ENCODE peak calls at places on chromosomes 13 and 19, in four cellular contexts. E is GM18507; I is C1 segment of cervical spinal cord; H is stimulated activated CD4-positive, alpha-beta T cell treated with anti-CD3 and anti-CD28 coated beads, Interleukin-4, amount 100 ng/mL, for 24 hours. D is an unnamed sample.

GRCh38 chr19:49431330-49431749 is 6.2 kb downstream of the GFY start:
- DNase-seq in E (no peak), I (no peak), H (peak; percentile 23), D (no peak)

GRCh38 chr19:3188627-3189596 is 3.2 kb downstream of the NCLN start:
- DNase-seq in E (no peak), I (no peak), H (no peak), D (no peak)

GRCh38 chr13:40589285-40590109 is 76.9 kb downstream of the FOXO1 start:
- DNase-seq in E (peak; percentile 64), I (peak; percentile 18), H (no peak), D (no peak)

GRCh38 chr13:113023217-113023597 is 54.2 kb downstream of the MCF2L start:
- DNase-seq in E (no peak), I (no peak), H (no peak), D (no peak)

GRCh38 chr13:24280722-24281121 is 28.7 kb upstream of the C1QTNF9 start:
- DNase-seq in E (peak; percentile 26), I (peak; percentile 52), H (no peak), D (peak; percentile 42)

GRCh38 chr13:87999141-87999765 is 328.1 kb downstream of the SLITRK5 start:
- DNase-seq in E (no peak), I (no peak), H (no peak), D (no peak)

GRCh38 chr19:49441210-49441959 is at the start of gene SLC17A7:
- DNase-seq in E (no peak), I (peak; percentile 18), H (peak; percentile 35), D (no peak)

GRCh38 chr19:6446452-6446851 is 12.9 kb upstream of the SLC25A41 start:
- DNase-seq in E (no peak), I (no peak), H (no peak), D (no peak)

GRCh38 chr13:92512852-92513251 is 713.8 kb upstream of the GPC6 start:
- DNase-seq in E (no peak), I (no peak), H (no peak), D (no peak)

GRCh38 chr13:73849292-73849691 is 284.9 kb downstream of the KLF12 start:
- DNase-seq in E (no peak), I (no peak), H (peak; percentile 25), D (no peak)

GRCh38 chr19:4379383-4380253 is 20.7 kb downstream of the SH3GL1 start:
- DNase-seq in E (no peak), I (no peak), H (peak; percentile 46), D (no peak)

GRCh38 chr19:11092181-11092538 is 2.9 kb downstream of the LDLR start:
- DNase-seq in E (no peak), I (no peak), H (peak; percentile 54), D (no peak)

GRCh38 chr13:111253334-111253872 is 67.0 kb upstream of the TEX29 start:
- DNase-seq in E (no peak), I (no peak), H (no peak), D (no peak)

GRCh38 chr19:45446944-45447343 is 20.9 kb upstream of the FOSB start:
- DNase-seq in E (no peak), I (no peak), H (no peak), D (no peak)

GRCh38 chr19:52331757-52332156 is 4.3 kb upstream of the ZNF610 start:
- DNase-seq in E (no peak), I (no peak), H (no peak), D (no peak)

GRCh38 chr13:27965740-27966640 is 3.1 kb downstream of the CDX2 start:
- DNase-seq in E (no peak), I (no peak), H (no peak), D (no peak)

GRCh38 chr13:55345197-55345596 is 1795.5 kb upstream of the PRR20A start:
- DNase-seq in E (no peak), I (no peak), H (no peak), D (no peak)

GRCh38 chr13:110130431-110130830 is 176.5 kb downstream of the COL4A1 start:
- DNase-seq in E (no peak), I (no peak), H (no peak), D (no peak)

GRCh38 chr13:48775804-48776203 is 122.1 kb downstream of the CYSLTR2 start:
- DNase-seq in E (no peak), I (no peak), H (no peak), D (no peak)

GRCh38 chr13:43776680-43777079 is 10.1 kb downstream of the ENOX1 start:
- DNase-seq in E (no peak), I (no peak), H (no peak), D (no peak)

GRCh38 chr13:24274452-24274971 is 34.9 kb upstream of the C1QTNF9 start:
- DNase-seq in E (peak; percentile 67), I (peak; percentile 32), H (peak; percentile 81), D (no peak)

GRCh38 chr19:16445238-16446107 is 26.3 kb downstream of the EPS15L1 start:
- DNase-seq in E (no peak), I (no peak), H (no peak), D (no peak)

GRCh38 chr13:30364133-30364532 is 56.8 kb upstream of the KATNAL1 start:
- DNase-seq in E (no peak), I (no peak), H (no peak), D (no peak)

GRCh38 chr13:34166406-34166805 is 348.5 kb downstream of the RFC3 start:
- DNase-seq in E (no peak), I (no peak), H (no peak), D (no peak)

GRCh38 chr13:46600943-46601311 is 48.0 kb downstream of the LRCH1 start:
- DNase-seq in E (no peak), I (no peak), H (no peak), D (no peak)

GRCh38 chr19:5718579-5719273 is 1.2 kb downstream of the LONP1 start:
- DNase-seq in E (no peak), I (no peak), H (peak; percentile 79), D (no peak)

GRCh38 chr13:62537593-62537992 is 1121.9 kb upstream of the PCDH20 start:
- DNase-seq in E (no peak), I (no peak), H (no peak), D (no peak)

GRCh38 chr19:18862976-18863842 is 31.4 kb downstream of the UPF1 start:
- DNase-seq in E (no peak), I (no peak), H (no peak), D (no peak)

GRCh38 chr19:46355234-46355990 is 8.5 kb downstream of the PPP5C start:
- DNase-seq in E (peak; percentile 17), I (no peak), H (peak; percentile 14), D (no peak)

GRCh38 chr13:74316531-74316930 is 182.3 kb upstream of the KLF12 start:
- DNase-seq in E (no peak), I (no peak), H (no peak), D (no peak)

GRCh38 chr13:31334994-31335549 is 135.3 kb downstream of the B3GLCT start:
- DNase-seq in E (no peak), I (no peak), H (no peak), D (no peak)

GRCh38 chr19:56253737-56254136 is 18.8 kb upstream of the EDDM13 start:
- DNase-seq in E (peak; percentile 8), I (no peak), H (no peak), D (no peak)

GRCh38 chr19:1624458-1624857 is 19.2 kb upstream of the UQCR11 start:
- DNase-seq in E (no peak), I (peak; percentile 3), H (peak; percentile 58), D (peak; percentile 39)

GRCh38 chr19:19860756-19861390 is 4.8 kb upstream of the ZNF253 start:
- DNase-seq in E (no peak), I (no peak), H (peak; percentile 19), D (no peak)

D was measured in dorsolateral prefrontal cortex.